ENCODE peak calls at places on chromosomes 7 and 10, in four cellular contexts. X, K, L and T are unnamed samples.

GRCh38 chr10:86646933-86647332 is 7.4 kb upstream of the OPN4 start:
- DNase-seq in L (no peak), X (no peak), K (no peak), T (no peak)

GRCh38 chr7:64504581-64505120 is 58.2 kb downstream of the ZNF680 start:
- DNase-seq in K (no peak), X (no peak), L (no peak), T (no peak)

GRCh38 chr10:23675588-23675987 is 236.7 kb downstream of the OTUD1 start:
- DNase-seq in L (no peak), K (no peak), X (no peak), T (no peak)

GRCh38 chr7:132403465-132404110 is 172.7 kb downstream of the PLXNA4 start:
- DNase-seq in X (no peak), K (no peak), L (no peak), T (no peak)

GRCh38 chr10:77608281-77608680 is 29.3 kb downstream of the KCNMA1 start:
- DNase-seq in L (no peak), X (no peak), K (no peak), T (no peak)

GRCh38 chr10:19819419-19820033 is 3.3 kb downstream of the PLXDC2 start:
- DNase-seq in L (peak; percentile 24), K (peak; percentile 55), X (peak; percentile 20), T (no peak)

GRCh38 chr7:141978351-141978750 is 4.8 kb upstream of the TAS2R38 start:
- DNase-seq in K (no peak), X (no peak), L (no peak), T (no peak)

GRCh38 chr7:141012044-141012685 is 2.6 kb downstream of the MRPS33 start:
- DNase-seq in L (peak; percentile 78), K (peak; percentile 70), X (peak; percentile 56), T (peak; percentile 62)

GRCh38 chr7:94779070-94779469 is 123.1 kb upstream of the SGCE start:
- DNase-seq in L (no peak), K (no peak), X (no peak), T (no peak)

GRCh38 chr10:42594246-42594650 is 44.1 kb downstream of the ZNF33B start:
- DNase-seq in X (no peak), L (no peak), K (no peak), T (no peak)

GRCh38 chr10:66649626-66650025 is 276.2 kb upstream of the LRRTM3 start:
- DNase-seq in X (no peak), L (no peak), K (no peak), T (no peak)

DNA sequence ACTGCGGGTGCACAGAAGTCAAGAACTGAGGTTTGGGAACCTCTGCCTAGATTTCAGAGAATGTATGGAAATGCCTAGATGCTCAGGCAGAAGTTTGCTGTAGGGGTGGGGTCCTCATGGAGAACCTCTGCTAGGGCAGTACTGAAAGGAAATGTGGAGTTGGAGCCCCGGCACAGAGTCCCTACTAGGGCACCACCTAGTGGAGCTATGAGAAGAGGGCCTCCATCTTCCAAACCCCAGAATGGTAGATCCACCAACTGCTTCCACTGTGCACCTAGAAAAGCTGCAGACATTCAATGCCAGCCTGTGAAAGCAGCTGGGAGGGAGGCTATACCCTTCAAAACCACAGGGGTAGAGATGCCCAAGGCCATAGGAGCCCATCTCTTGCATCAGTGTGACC is 1336.0 kb upstream of the CELF2 start:
- DNase-seq in X (no peak), K (no peak), L (no peak), T (no peak)
- TF ChIP-seq CHD2 in X (no peak), K (no peak), L (no peak), T (no peak)

GRCh38 chr7:14021069-14021468 is 31.6 kb upstream of the ETV1 start:
- DNase-seq in K (no peak), X (no peak), L (no peak), T (no peak)

GRCh38 chr7:14023342-14023741 is 33.9 kb upstream of the ETV1 start:
- DNase-seq in L (no peak), K (no peak), X (no peak), T (no peak)

GRCh38 chr7:14020339-14020900 is 31.0 kb upstream of the ETV1 start:
- DNase-seq in X (no peak), L (no peak), K (no peak), T (no peak)

GRCh38 chr7:14016950-14017349 is 27.5 kb upstream of the ETV1 start:
- DNase-seq in X (no peak), L (no peak), K (no peak), T (no peak)

DNA sequence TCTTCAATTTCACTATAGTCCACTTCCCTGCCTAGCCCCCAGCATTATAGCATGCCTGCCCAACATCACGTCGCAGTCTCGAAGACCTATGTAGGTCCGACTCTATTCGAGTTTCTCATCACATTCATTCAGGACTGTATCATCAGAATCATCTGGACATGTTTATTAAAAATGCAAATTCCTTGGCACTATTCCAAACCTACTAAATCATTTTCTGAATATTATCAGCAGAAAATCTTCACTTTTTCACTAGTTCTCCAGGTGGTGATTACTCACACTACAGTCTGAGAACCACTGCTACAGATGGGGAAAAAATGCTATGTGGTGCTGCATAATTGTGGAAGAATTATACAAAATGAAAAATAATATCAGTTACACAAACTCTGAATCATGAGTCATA is 29.3 kb upstream of the ETV1 start:
- DNase-seq in K (no peak), X (no peak), L (no peak), T (no peak)
- TF ChIP-seq JUNB in K (no peak), X (no peak), L (no peak), T (no peak)

DNA sequence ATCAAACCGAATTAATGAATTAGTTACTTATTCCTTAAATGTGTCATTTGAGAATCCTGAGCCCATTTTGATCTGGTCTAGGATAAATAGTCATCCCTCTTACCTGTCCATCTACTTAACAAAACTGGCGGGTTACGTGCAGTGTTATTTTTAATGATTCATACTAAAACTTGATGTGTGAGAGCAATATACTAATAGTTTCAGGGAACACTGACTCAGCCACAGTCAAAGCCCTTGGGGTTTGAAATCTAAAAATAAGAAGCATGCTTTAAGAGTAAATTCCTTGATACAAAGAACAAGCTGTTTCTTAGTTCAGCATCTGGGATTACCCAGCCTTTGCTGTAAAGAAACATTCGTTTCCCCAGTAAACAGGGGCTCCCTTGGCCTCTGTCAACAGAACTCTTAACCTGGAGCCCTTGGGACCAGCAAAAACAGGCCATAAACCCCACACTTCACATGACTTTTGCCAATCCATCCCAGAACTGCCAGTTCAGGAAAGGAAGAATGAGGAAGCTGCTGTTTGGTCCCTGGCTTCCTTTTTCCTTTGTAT is 370.6 kb upstream of the IGFBP3 start:
- DNase-seq in K (no peak), X (no peak), L (no peak), T (peak; percentile 60)
- TF ChIP-seq CHD2 in K (no peak), X (no peak), L (no peak), T (peak; percentile 56)

GRCh38 chr10:130387936-130388580 is 251.9 kb downstream of the GLRX3 start:
- DNase-seq in X (no peak), K (no peak), L (no peak), T (no peak)
- TF ChIP-seq JUNB in X (no peak), K (no peak), L (no peak), T (no peak)

GRCh38 chr10:119323085-119323670 is 115.8 kb downstream of the GRK5 start:
- DNase-seq in X (no peak), K (peak; percentile 74), L (no peak), T (no peak)

GRCh38 chr10:119319920-119320258 is 112.5 kb downstream of the GRK5 start:
- DNase-seq in K (no peak), X (no peak), L (no peak), T (no peak)

GRCh38 chr10:119319161-119319919 is 112.0 kb downstream of the GRK5 start:
- DNase-seq in K (no peak), L (no peak), X (no peak), T (no peak)

GRCh38 chr10:119318411-119319160 is 111.2 kb downstream of the GRK5 start:
- DNase-seq in K (no peak), X (no peak), L (no peak), T (no peak)

GRCh38 chr10:119320981-119321380 is 113.6 kb downstream of the GRK5 start:
- DNase-seq in K (no peak), X (no peak), L (no peak), T (no peak)
- TF ChIP-seq CHD2 in K (no peak), X (no peak), L (no peak), T (no peak)

GRCh38 chr10:50512743-50513416 is 110.9 kb downstream of the SGMS1 start:
- DNase-seq in L (no peak), K (no peak), X (no peak), T (peak; percentile 90)
- TF ChIP-seq JUNB in L (no peak), K (no peak), X (no peak), T (no peak)

GRCh38 chr7:29587195-29587808 is 23.7 kb downstream of the PRR15 start:
- DNase-seq in L (no peak), K (no peak), X (no peak), T (no peak)

GRCh38 chr7:29593458-29593857 is 29.8 kb downstream of the PRR15 start:
- DNase-seq in K (no peak), L (no peak), X (no peak), T (no peak)

GRCh38 chr7:29588900-29589696 is 25.5 kb downstream of the PRR15 start:
- DNase-seq in L (peak; percentile 71), K (peak; percentile 43), X (peak; percentile 72), T (peak; percentile 4)

GRCh38 chr7:29592866-29593265 is 29.2 kb downstream of the PRR15 start:
- DNase-seq in X (no peak), K (no peak), L (no peak), T (no peak)

GRCh38 chr7:29588212-29588611 is 24.6 kb downstream of the PRR15 start:
- DNase-seq in X (no peak), L (no peak), K (no peak), T (no peak)
- TF ChIP-seq CHD2 in X (no peak), L (no peak), K (no peak), T (no peak)

DNA sequence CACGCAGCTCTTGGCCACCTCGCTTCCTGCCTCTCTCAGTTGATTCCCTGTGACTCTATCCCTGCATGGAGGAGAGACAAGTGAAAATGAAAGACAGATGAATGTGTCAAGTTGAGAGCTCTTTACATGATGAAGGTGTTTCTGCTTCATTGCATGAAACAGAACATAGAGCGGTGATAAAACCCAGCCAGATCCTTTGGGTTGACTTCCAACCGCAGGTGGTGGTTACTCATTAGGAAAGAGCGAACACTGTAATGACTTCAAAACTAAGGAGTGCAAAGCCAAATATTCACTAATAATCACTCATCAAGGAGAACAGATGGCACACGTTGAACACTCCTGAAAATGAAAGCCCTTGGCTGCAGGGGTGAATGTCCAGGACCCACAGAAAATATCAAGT is 31.8 kb upstream of the WDR11 start:
- DNase-seq in L (no peak), X (no peak), K (no peak), T (no peak)
- TF ChIP-seq JUNB in L (no peak), X (no peak), K (no peak), T (no peak)

GRCh38 chr7:128020161-128020560 is 11.1 kb downstream of the LRRC4 start:
- DNase-seq in K (peak; percentile 35), X (no peak), L (peak; percentile 77), T (no peak)
- TF ChIP-seq CHD2 in K (no peak), X (no peak), L (no peak), T (no peak)